ENCODE peak calls at places on chromosomes 5 and 9, in eight cellular contexts. D is H1, V is HCT116, U is SK-N-SH, Y is K562, E is endothelial cell of umbilical vein, M is GM12878, K is HepG2. B is an unnamed sample.

GRCh38 chr5:82149434-82149833 is 128.7 kb downstream of the RPS23 start:
- DNase-seq in D (no peak), V (no peak), U (no peak), Y (no peak), E (no peak), M (no peak), K (no peak), B (no peak)

GRCh38 chr5:58002318-58002717 is 457.6 kb downstream of the PLK2 start:
- DNase-seq in D (no peak), V (no peak), U (no peak), Y (no peak), E (peak; percentile 17), M (no peak), K (no peak), B (no peak)

GRCh38 chr5:68279960-68280359 is 64.4 kb downstream of the PIK3R1 start:
- DNase-seq in D (no peak), V (no peak), U (no peak), Y (peak; percentile 16), E (no peak), M (no peak), K (no peak), B (no peak)

GRCh38 chr5:93735378-93735777 is 6.0 kb downstream of the POU5F2 start:
- DNase-seq in D (no peak), V (no peak), U (no peak), Y (no peak), E (peak; percentile 87), M (no peak), K (no peak), B (no peak)

GRCh38 chr5:138975098-138975847 is 100.1 kb upstream of the LRRTM2 start:
- DNase-seq in D (no peak), V (no peak), U (no peak), Y (no peak), E (peak; percentile 66), M (no peak), K (no peak), B (no peak)

GRCh38 chr9:131441441-131441840 is 47.6 kb downstream of the PRRC2B start:
- DNase-seq in D (no peak), V (no peak), U (no peak), Y (no peak), E (no peak), M (no peak), K (no peak), B (no peak)

GRCh38 chr9:90974007-90974406 is 172.4 kb downstream of the SYK start:
- DNase-seq in D (no peak), V (no peak), U (no peak), Y (no peak), E (no peak), M (no peak), K (no peak), B (no peak)

GRCh38 chr5:42500003-42500599 is 76.9 kb downstream of the GHR start:
- DNase-seq in D (no peak), V (no peak), U (no peak), Y (no peak), E (no peak), M (no peak), K (no peak), B (no peak)

GRCh38 chr9:72384710-72385475 is 19.9 kb upstream of the ZFAND5 start:
- DNase-seq in D (no peak), V (no peak), U (no peak), Y (no peak), E (no peak), M (no peak), K (no peak), B (no peak)

GRCh38 chr9:33025572-33026347 is 687 bp downstream of the DNAJA1 start:
- DNase-seq in D (no peak), V (no peak), U (peak; percentile 91), Y (peak; percentile 66), E (peak; percentile 84), M (no peak), K (peak; percentile 73), B (no peak)

GRCh38 chr9:3292311-3292710 is 233.5 kb downstream of the RFX3 start:
- DNase-seq in D (no peak), V (no peak), U (no peak), Y (no peak), E (no peak), M (no peak), K (no peak), B (no peak)

GRCh38 chr5:132971483-132972435 is 8.3 kb upstream of the AFF4 start:
- DNase-seq in D (no peak), V (no peak), U (no peak), Y (peak; percentile 34), E (peak; percentile 36), M (no peak), K (no peak), B (no peak)

GRCh38 chr5:140251527-140251973 is 51.4 kb downstream of the PFDN1 start:
- DNase-seq in D (no peak), V (peak; percentile 67), U (no peak), Y (no peak), E (peak; percentile 89), M (peak; percentile 61), K (no peak), B (peak; percentile 26)

GRCh38 chr5:103014983-103015382 is 105.0 kb downstream of the GIN1 start:
- DNase-seq in D (no peak), V (no peak), U (no peak), Y (no peak), E (no peak), M (no peak), K (no peak), B (no peak)

DNA sequence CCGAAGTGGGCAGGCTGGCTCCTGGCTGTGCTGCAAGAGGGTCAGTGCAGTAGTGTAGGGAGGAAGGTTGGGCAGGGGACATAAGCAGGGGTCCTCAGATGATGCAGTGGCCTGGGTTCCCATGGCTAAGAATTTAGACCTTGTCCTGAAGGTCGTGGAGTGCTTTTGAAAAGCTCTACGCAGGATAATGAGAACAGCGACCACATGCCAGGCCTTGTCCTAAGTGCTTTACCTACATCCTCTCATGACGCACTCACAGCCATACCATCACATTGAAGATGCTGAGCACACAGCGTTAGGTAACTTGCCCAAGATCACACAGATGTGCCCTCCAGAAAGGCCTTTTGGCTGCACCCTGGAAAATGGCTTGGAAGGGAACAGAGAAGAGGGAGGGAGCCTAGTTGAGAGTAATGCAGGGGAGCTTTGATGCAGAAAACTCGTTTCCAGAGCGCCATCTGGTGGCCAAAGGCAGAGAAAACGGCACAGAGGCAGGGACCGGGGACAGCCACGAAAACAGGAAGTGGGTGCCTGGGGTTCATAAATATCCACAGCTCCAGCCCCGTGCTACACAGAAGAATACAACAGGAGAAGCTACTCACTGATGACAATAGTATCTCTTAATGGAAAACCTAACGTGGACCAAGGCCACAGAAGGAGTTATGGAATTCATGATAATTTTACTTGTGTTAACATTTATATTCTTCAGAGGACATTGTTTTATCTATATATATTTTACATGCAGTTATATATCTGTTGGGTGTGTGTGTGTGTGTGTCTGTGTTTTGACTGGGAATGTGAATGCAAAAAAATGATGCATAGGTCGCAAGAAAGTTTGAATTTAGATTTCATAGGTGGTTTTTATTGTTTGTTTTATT is 2.7 kb upstream of the PCDH12 start:
- DNase-seq in D (peak; percentile 50), V (peak; percentile 72), U (peak; percentile 87), Y (peak; percentile 84), E (peak; percentile 88), M (peak; percentile 64), K (peak; percentile 79), B (peak; percentile 66)
- TF ChIP-seq POLR2AphosphoS5 in D (no peak), V (no peak), U (no peak), Y (no peak), E (no peak), M (no peak), K (no peak), B (no peak)

DNA sequence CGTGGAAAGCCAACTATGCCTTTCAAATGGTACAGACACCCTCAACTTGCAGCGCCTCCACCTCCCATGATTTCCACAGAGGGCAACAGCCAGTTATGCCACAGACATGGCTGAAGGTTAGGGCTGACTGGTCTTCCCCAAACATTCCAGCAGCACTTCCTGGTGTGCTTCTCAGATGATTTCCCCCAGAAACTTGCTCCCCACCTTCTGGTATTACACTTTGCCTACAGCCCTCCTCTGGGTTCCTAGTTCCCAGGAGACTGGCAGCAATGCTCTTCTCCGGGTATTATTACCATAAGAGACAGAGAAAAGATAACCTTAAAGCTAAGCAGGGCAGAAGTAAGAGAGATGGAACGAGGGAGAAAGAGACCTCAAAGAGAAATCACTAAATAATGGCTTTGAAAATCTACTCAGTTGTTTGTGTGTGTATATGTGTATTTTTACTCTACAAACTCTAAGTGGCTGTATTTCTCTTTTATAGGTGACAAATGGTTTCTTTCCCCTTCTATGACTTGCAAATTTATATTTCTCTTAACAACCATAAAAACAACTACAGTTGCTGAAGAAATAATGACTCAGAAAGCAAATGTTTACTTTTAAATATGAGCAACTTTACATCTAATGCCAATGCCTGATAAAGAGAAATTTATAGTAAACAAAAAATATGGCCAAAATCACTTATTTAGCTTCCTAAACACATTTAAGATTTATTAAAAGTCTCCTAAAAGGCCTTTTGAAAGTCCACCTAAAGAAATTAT is 133.7 kb downstream of the PDE4D start:
- DNase-seq in D (no peak), V (no peak), U (no peak), Y (no peak), E (peak; percentile 77), M (no peak), K (no peak), B (no peak)
- H3K9ac ChIP-seq in D (no peak overlapping the region), V (no peak overlapping the region), U (peak overlapping the region; percentile 45), Y (no peak overlapping the region), E (peak overlapping the region; percentile 78), M (no peak overlapping the region), K (no peak overlapping the region), B (no peak overlapping the region)

GRCh38 chr5:157745041-157745456 is 1.5 kb downstream of the LSM11 start:
- DNase-seq in D (no peak), V (no peak), U (peak; percentile 62), Y (peak; percentile 23), E (peak; percentile 48), M (no peak), K (no peak), B (no peak)

GRCh38 chr5:157744055-157745011 is 821 bp downstream of the LSM11 start:
- DNase-seq in D (no peak), V (no peak), U (peak; percentile 55), Y (peak; percentile 37), E (peak; percentile 32), M (no peak), K (no peak), B (no peak)

GRCh38 chr5:157740211-157740610 is 3.3 kb upstream of the LSM11 start:
- DNase-seq in D (no peak), V (peak; percentile 19), U (peak; percentile 27), Y (peak; percentile 24), E (no peak), M (no peak), K (peak; percentile 30), B (no peak)

GRCh38 chr5:157747173-157747758 is 3.8 kb downstream of the LSM11 start:
- DNase-seq in D (no peak), V (no peak), U (no peak), Y (no peak), E (no peak), M (no peak), K (no peak), B (no peak)

GRCh38 chr5:157743163-157744054 is at the start of gene LSM11:
- DNase-seq in D (peak; percentile 69), V (peak; percentile 66), U (peak; percentile 98), Y (peak; percentile 93), E (peak; percentile 93), M (peak; percentile 56), K (peak; percentile 67), B (no peak)
- H3K27ac ChIP-seq in D (no peak within 1 kb of the TSS), V (peak within 1 kb of the TSS; percentile 53), U (peak within 1 kb of the TSS; percentile 56), Y (peak within 1 kb of the TSS; percentile 59), E (peak within 1 kb of the TSS; percentile 58), M (peak within 1 kb of the TSS; percentile 45), K (peak within 1 kb of the TSS; percentile 46), B (no peak within 1 kb of the TSS)

DNA sequence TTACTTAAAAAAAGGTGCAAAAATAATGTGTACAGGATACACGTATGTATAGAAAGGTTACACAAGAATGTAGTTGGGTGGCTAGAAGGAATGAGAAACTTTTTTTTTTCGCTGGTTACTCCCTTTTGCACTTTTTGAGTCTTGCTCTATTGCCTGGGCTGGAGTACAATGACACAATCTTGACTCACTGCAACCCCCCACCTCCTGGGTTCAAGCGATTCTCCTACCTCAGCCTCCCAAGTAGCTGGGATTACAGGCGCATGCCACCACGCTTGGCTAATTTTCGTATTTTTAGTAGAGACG is 15.8 kb downstream of the FBXW11 start:
- DNase-seq in D (no peak), V (no peak), U (no peak), Y (no peak), E (no peak), M (no peak), K (no peak), B (no peak)
- TF ChIP-seq POLR2AphosphoS5 in D (no peak), V (no peak), U (no peak), Y (no peak), E (no peak), M (no peak), K (no peak), B (no peak)